ENCODE peak calls at places on chromosomes 11 and 22, in four cellular contexts. J is HCT116, M is IMR-90, E is GM23338. T is an unnamed sample.

GRCh38 chr22:31148953-31149627 is 8.8 kb upstream of the PLA2G3 start:
- DNase-seq in E (peak; percentile 94), M (peak; percentile 80), J (peak; percentile 66), T (peak; percentile 91)

GRCh38 chr11:110126936-110127335 is 33.7 kb downstream of the ZC3H12C start:
- DNase-seq in M (no peak), J (no peak), E (no peak), T (no peak)

GRCh38 chr22:45064313-45065268 is 54.8 kb upstream of the PHF21B start:
- DNase-seq in M (peak; percentile 87), J (no peak), E (no peak), T (no peak)

GRCh38 chr11:119747868-119748660 is 19.1 kb upstream of the NECTIN1 start:
- DNase-seq in J (no peak), E (no peak), M (no peak), T (no peak)

GRCh38 chr11:118908931-118909618 is 16.7 kb downstream of the BCL9L start:
- DNase-seq in J (no peak), E (peak; percentile 80), M (peak; percentile 92), T (peak; percentile 79)

GRCh38 chr11:123065634-123066033 is 3.7 kb upstream of the HSPA8 start:
- DNase-seq in J (no peak), E (no peak), M (peak; percentile 82), T (no peak)

GRCh38 chr22:44307509-44308169 is 5.1 kb downstream of the SHISAL1 start:
- DNase-seq in E (no peak), M (peak; percentile 19), J (no peak), T (no peak)

GRCh38 chr22:50627452-50627913 is 469 bp downstream of the ARSA start:
- DNase-seq in J (no peak), E (peak; percentile 63), M (no peak), T (peak; percentile 52)

GRCh38 chr11:35590412-35590811 is 27.8 kb upstream of the FJX1 start:
- DNase-seq in E (no peak), J (no peak), M (peak; percentile 49), T (no peak)

GRCh38 chr11:28153586-28153985 is 45.4 kb downstream of the METTL15 start:
- DNase-seq in J (no peak), M (peak; percentile 25), E (no peak), T (no peak)

GRCh38 chr11:44072757-44073658 is 6.9 kb downstream of the ACCS start:
- DNase-seq in J (no peak), E (no peak), M (no peak), T (no peak)

GRCh38 chr22:44392446-44392921 is 79.7 kb upstream of the SHISAL1 start:
- DNase-seq in E (no peak), J (no peak), M (peak; percentile 11), T (peak; percentile 21)

GRCh38 chr11:10640308-10640707 is 53.2 kb downstream of the IRAG1 start:
- DNase-seq in M (no peak), J (no peak), E (no peak), T (no peak)

GRCh38 chr11:117595440-117595839 is 201.6 kb downstream of the DSCAML1 start:
- DNase-seq in J (peak; percentile 7), M (no peak), E (peak; percentile 52), T (no peak)

GRCh38 chr11:111387318-111387863 is 8.3 kb upstream of the POU2AF1 start:
- DNase-seq in M (no peak), E (no peak), J (no peak), T (no peak)

GRCh38 chr11:46298699-46299424 is 21.4 kb downstream of the CREB3L1 start:
- DNase-seq in J (no peak), M (peak; percentile 93), E (no peak), T (no peak)

GRCh38 chr11:63564056-63564784 is 1.0 kb upstream of the PLAAT2 start:
- DNase-seq in M (no peak), E (no peak), J (no peak), T (peak; percentile 18)

GRCh38 chr22:46046299-46046685 is 69.3 kb upstream of the WNT7B start:
- DNase-seq in M (no peak), E (no peak), J (no peak), T (no peak)

GRCh38 chr11:44950625-44951472 is at the start of gene TP53I11:
- DNase-seq in E (no peak), M (peak; percentile 60), J (peak; percentile 48), T (no peak)

DNA sequence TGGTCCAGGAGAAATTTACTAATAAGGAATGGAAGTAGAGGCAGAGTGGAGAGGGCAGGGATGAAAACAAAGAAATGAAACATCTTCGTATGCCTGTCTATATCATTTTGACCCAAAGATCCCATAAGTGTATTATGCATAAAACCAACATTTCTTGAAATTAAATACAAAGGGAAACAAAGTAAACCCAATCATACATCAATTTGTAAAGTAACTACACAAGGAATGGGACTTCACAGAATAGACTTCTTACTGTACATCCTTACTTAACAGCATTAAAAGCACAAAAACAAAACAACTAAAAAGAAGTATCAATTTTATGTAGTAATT is 253.6 kb upstream of the CCDC179 start:
- DNase-seq in M (no peak), E (no peak), J (no peak), T (no peak)
- TF ChIP-seq CTCF in M (no peak), E (no peak), J (no peak), T (no peak)

GRCh38 chr22:42976131-42976530 is 38.8 kb downstream of the PACSIN2 start:
- DNase-seq in E (peak; percentile 48), J (no peak), M (no peak), T (no peak)
- H3K4me2 ChIP-seq in E (no peak overlapping the region), J (no peak overlapping the region), M (no peak overlapping the region), T (no peak overlapping the region)

GRCh38 chr11:132126973-132127900 is 756.8 kb downstream of the NTM start:
- DNase-seq in J (no peak), E (peak; percentile 85), M (peak; percentile 94), T (peak; percentile 37)

GRCh38 chr11:132125855-132126841 is 755.7 kb downstream of the NTM start:
- DNase-seq in E (peak; percentile 87), M (peak; percentile 26), J (no peak), T (peak; percentile 45)

GRCh38 chr11:132122701-132123100 is 752.3 kb downstream of the NTM start:
- DNase-seq in J (no peak), E (no peak), M (peak; percentile 16), T (no peak)

GRCh38 chr11:132123449-132123848 is 753.0 kb downstream of the NTM start:
- DNase-seq in E (peak; percentile 58), M (no peak), J (no peak), T (peak; percentile 46)

GRCh38 chr11:132123854-132124835 is 753.7 kb downstream of the NTM start:
- DNase-seq in J (no peak), E (peak; percentile 71), M (no peak), T (peak; percentile 37)
- TF ChIP-seq CTCF in J (no peak), E (peak; percentile 56), M (no peak), T (peak; percentile 62)

DNA sequence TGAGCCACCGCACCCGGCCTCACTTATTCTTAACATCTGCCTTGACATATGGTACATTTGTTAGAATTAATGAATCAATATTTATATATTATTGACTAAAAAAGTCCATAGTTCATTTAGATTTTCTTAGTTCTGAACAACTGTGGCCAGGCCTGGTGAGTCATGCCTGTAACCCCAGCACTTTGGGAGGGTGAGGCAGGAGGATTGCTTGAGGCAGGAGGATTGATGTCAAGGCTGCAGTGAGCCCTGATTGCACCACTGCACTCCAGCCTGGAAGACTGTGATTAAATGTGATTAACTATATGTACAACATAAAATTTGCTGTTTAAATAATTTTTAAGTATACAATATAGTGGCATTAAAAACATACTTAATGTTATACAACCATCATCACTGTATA is 5.6 kb downstream of the UVRAG start:
- DNase-seq in E (no peak), J (no peak), M (peak; percentile 62), T (no peak)
- H3K4me2 ChIP-seq in E (no peak overlapping the region), J (no peak overlapping the region), M (no peak overlapping the region), T (no peak overlapping the region)

DNA sequence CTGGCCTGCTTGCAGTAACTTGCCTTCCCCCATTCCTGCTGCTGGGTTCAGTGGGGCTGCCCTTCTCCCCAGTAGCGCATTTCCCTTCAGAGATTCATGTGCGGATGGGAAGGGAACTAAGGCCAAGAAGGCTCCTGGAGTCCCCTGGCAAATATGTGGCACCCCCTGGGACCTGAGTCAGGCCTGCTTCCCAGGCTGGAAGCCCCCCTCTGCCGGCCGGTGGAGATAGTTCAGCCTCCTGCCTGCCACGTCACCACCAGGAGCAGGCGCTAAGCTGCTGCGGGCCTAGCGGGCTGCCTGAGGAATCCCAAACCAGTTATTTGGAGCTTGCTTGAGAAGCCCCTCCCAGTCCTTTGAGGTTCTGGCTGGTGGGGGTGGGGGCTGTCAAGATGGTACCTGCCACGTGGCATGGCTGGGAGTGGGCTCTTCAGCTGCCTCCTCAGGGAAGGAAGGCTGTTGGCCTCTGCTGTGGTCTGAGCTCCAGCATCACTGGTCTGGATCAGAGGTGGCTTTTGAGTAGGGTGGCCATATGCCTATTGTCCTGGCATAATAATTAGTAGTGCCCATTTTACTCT is 2.0 kb downstream of the SERPINH1 start:
- DNase-seq in J (no peak), E (peak; percentile 91), M (peak; percentile 92), T (peak; percentile 94)
- TF ChIP-seq CTCF in J (no peak), E (peak; percentile 50), M (peak; percentile 81), T (peak; percentile 70)

GRCh38 chr11:125165664-125166346 is 1.3 kb downstream of the PKNOX2 start:
- DNase-seq in M (peak; percentile 33), E (peak; percentile 57), J (no peak), T (no peak)
- H3K4me2 ChIP-seq in M (peak overlapping the region; percentile 83), E (peak overlapping the region; percentile 97), J (no peak overlapping the region), T (peak overlapping the region; percentile 88)

DNA sequence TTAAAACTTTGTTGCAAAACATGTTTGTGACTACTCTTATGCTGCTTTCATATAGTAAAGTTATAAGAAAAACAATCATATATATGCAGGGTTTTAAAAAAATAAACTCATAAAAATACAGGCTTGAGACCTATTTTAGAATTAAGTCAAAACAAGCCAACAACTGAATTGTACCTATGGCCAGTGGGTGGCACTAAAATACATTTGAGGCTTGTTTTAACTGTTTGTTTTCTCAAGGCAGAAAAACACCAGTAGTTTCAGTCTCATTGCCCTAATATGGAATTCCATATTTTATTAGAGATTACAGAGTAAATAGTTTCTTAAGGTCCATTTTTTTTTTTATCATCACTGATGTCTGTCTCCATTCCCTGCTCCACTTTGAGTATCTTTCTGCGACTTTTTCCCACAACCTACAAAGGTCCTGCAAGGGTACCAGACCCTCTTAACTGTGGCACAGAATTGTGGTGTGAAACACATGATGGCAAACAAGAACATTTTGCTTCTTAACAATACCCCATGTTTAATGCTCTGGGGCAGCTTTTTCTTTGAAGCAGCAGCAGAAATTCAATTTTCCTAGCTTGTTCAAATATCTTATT is 8.5 kb upstream of the CCDC89 start:
- DNase-seq in M (peak; percentile 71), J (peak; percentile 18), E (peak; percentile 55), T (no peak)
- TF ChIP-seq CTCF in M (peak; percentile 67), J (peak; percentile 70), E (peak; percentile 67), T (peak; percentile 64)

DNA sequence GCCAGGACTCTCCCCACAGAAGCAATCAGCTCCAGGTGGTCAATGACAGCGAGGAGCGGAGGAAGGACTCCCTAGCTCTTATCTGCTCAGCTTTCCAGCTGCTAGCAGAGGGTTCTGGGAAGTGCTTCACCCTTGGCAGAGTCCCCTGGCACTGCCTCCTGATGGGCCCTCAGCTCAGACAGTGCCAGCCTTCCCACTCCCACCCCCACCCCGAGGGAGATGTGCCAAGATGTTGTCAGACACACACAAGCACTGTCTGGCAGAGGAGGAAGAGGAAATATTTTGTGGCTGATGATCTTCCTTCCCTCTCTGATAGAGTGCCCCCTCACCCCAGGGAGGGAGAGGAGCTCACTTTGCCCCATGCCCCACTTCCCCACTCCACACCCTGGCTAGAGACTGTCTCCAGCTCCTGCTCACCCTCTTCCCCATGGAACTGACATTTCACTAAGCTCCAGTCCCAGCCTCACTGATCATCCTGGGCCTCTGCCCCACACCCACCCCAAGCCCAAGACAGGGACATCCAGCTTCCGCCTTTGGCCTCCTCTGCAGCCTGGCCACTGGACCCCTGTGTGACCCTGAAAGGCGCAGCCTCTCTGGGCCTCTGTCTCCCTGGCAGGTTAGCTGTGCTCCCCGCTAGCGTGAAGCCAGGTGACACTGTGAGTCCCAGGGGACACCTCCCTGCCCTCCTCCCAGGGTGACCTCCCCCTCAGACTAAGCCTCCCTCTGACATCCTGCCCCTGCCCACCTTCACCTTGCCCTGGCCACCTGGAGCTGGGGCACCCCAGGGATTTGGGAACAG is 44.5 kb downstream of the SLCO2B1 start:
- DNase-seq in M (no peak), J (no peak), E (no peak), T (no peak)
- H3K4me2 ChIP-seq in M (no peak overlapping the region), J (no peak overlapping the region), E (no peak overlapping the region), T (no peak overlapping the region)